ENCODE peak calls at places on chromosome 12, in five cellular contexts. N, K, W, P and G are unnamed samples.

GRCh38 chr12:52426034-52426433 is 8.1 kb downstream of the KRT75 start:
- DNase-seq in N (peak), K (no peak), W (no peak), P (no peak), G (no peak)

GRCh38 chr12:19276767-19277166 is 147.2 kb downstream of the PLEKHA5 start:
- DNase-seq in N (no peak), K (no peak), W (no peak), P (no peak), G (no peak)

GRCh38 chr12:6773662-6774351 is 1.5 kb downstream of the LAG3 start:
- DNase-seq in N (no peak), K (peak), W (no peak), P (peak), G (no peak)

GRCh38 chr12:92561543-92561899 is 141.3 kb upstream of the PLEKHG7 start:
- DNase-seq in N (no peak), K (no peak), W (no peak), P (no peak), G (no peak)

GRCh38 chr12:116319851-116320621 is 42.5 kb upstream of the MED13L start:
- DNase-seq in N (peak), K (peak), W (no peak), P (no peak), G (peak)

GRCh38 chr12:6964605-6965025 is 5.8 kb downstream of the PHB2 start:
- DNase-seq in N (peak), K (no peak), W (no peak), P (no peak), G (no peak)

GRCh38 chr12:64672925-64673409 is 62.7 kb downstream of the RASSF3 start:
- DNase-seq in N (no peak), K (peak), W (peak), P (no peak), G (no peak)

GRCh38 chr12:106138646-106139421 is at the start of gene NUAK1:
- DNase-seq in N (peak), K (peak), W (peak), P (peak), G (no peak)

GRCh38 chr12:32494676-32495075 is 95.3 kb downstream of the FGD4 start:
- DNase-seq in N (no peak), K (peak), W (no peak), P (no peak), G (no peak)

GRCh38 chr12:115755061-115755751 is 522.3 kb downstream of the MED13L start:
- DNase-seq in N (no peak), K (no peak), W (no peak), P (no peak), G (no peak)

GRCh38 chr12:123983822-123984485 is 10.9 kb downstream of the ZNF664 start:
- DNase-seq in N (no peak), K (peak), W (no peak), P (peak), G (peak)

GRCh38 chr12:62792526-62792925 is 142.4 kb downstream of the PPM1H start:
- DNase-seq in N (no peak), K (no peak), W (no peak), P (no peak), G (no peak)

GRCh38 chr12:51752490-51752889 is 96.0 kb downstream of the FIGNL2 start:
- DNase-seq in N (no peak), K (no peak), W (peak), P (no peak), G (no peak)

GRCh38 chr12:94263905-94264655 is 115.7 kb downstream of the PLXNC1 start:
- DNase-seq in N (no peak), K (no peak), W (no peak), P (no peak), G (no peak)

GRCh38 chr12:116508145-116509121 is 50.7 kb upstream of the MAP1LC3B2 start:
- DNase-seq in N (no peak), K (peak), W (peak), P (no peak), G (no peak)